ENCODE peak calls at places on chromosomes 12 and 14, in ten cellular contexts. J is IMR-90, G is Panc1, Z is AG09319, V is B cell, F is neural progenitor cell, X is Caco-2, Q is gastrocnemius medialis, D is GM10248, Y is mammary epithelial cell. I is an unnamed sample.

GRCh38 chr12:47824629-47825028 is 4.9 kb upstream of the HDAC7 start:
- DNase-seq in D (no peak), Q (no peak), V (no peak), X (no peak), Y (no peak), G (no peak), F (no peak), J (no peak), Z (no peak), I (no peak)

GRCh38 chr12:31773867-31774266 is 45.0 kb upstream of the AMN1 start:
- DNase-seq in G (no peak), V (peak), J (no peak), F (no peak), Q (no peak), D (peak), Y (no peak), X (peak), Z (no peak), I (no peak)

GRCh38 chr12:117033382-117034045 is 65.7 kb downstream of the TESC start:
- DNase-seq in F (no peak), D (no peak), Y (no peak), G (no peak), J (no peak), Q (no peak), X (no peak), V (no peak), Z (no peak), I (no peak)

GRCh38 chr12:78719721-78720120 is 144.9 kb upstream of the SYT1 start:
- DNase-seq in X (no peak), Q (no peak), Y (no peak), Z (no peak), F (no peak), D (no peak), V (no peak), J (no peak), G (no peak), I (no peak)

GRCh38 chr14:48735607-48736006 is 850.6 kb downstream of the RPS29 start:
- DNase-seq in V (no peak), X (no peak), D (no peak), J (no peak), F (no peak), Q (no peak), G (no peak), Z (no peak), Y (no peak), I (no peak)

GRCh38 chr12:116370886-116371580 is 93.5 kb upstream of the MED13L start:
- DNase-seq in X (no peak), Q (no peak), V (no peak), D (no peak), Z (no peak), G (no peak), Y (no peak), F (no peak), J (no peak), I (no peak)

GRCh38 chr12:65885716-65886115 is 61.4 kb downstream of the HMGA2 start:
- DNase-seq in X (no peak), D (no peak), Y (no peak), F (no peak), J (no peak), V (no peak), G (no peak), Q (no peak), Z (no peak), I (no peak)

GRCh38 chr12:42277426-42278115 is 39.5 kb upstream of the YAF2 start:
- DNase-seq in Q (no peak), J (no peak), V (no peak), F (no peak), Z (no peak), Y (no peak), X (no peak), D (no peak), G (no peak), I (no peak)

GRCh38 chr12:76470028-76470939 is 89.3 kb downstream of the OSBPL8 start:
- DNase-seq in Q (peak), Z (peak), V (no peak), Y (peak), F (no peak), X (no peak), J (peak), D (peak), G (no peak), I (peak)

GRCh38 chr12:91986084-91986483 is 159.6 kb downstream of the BTG1 start:
- DNase-seq in Q (no peak), Y (peak), G (no peak), J (peak), X (no peak), F (peak), D (no peak), V (no peak), Z (no peak), I (no peak)

GRCh38 chr14:67984274-67984673 is 164.7 kb downstream of the RAD51B start:
- DNase-seq in X (no peak), J (no peak), Z (no peak), V (no peak), G (no peak), Q (no peak), Y (no peak), F (no peak), D (no peak), I (no peak)

GRCh38 chr14:100031506-100032281 is 33.5 kb upstream of the EVL start:
- DNase-seq in F (no peak), D (no peak), J (peak), G (peak), Q (peak), Z (peak), V (no peak), X (no peak), Y (peak), I (peak)

GRCh38 chr12:131736807-131737484 is 26.1 kb downstream of the SFSWAP start:
- DNase-seq in D (no peak), Z (no peak), G (peak), Q (no peak), Y (peak), F (no peak), X (peak), J (peak), V (peak), I (peak)

GRCh38 chr12:63068857-63069442 is 82.1 kb downstream of the AVPR1A start:
- DNase-seq in X (no peak), F (peak), G (peak), J (peak), D (no peak), Y (peak), V (no peak), Z (peak), Q (no peak), I (peak)

GRCh38 chr12:47785036-47785886 is 12.2 kb downstream of the SLC48A1 start:
- DNase-seq in Q (no peak), D (no peak), F (no peak), V (no peak), Z (no peak), Y (no peak), G (no peak), X (no peak), J (no peak), I (no peak)

GRCh38 chr14:52355016-52355430 is 40.9 kb downstream of the PTGER2 start:
- DNase-seq in Y (peak), X (no peak), F (peak), D (no peak), G (peak), J (peak), Z (peak), Q (no peak), V (no peak), I (peak)

GRCh38 chr14:61454545-61454944 is 133.2 kb downstream of the PRKCH start:
- DNase-seq in G (no peak), Z (no peak), V (no peak), J (no peak), D (no peak), Y (no peak), F (no peak), Q (no peak), X (no peak), I (no peak)

GRCh38 chr12:29743801-29744200 is 39.9 kb downstream of the TMTC1 start:
- DNase-seq in J (peak), V (no peak), Y (peak), F (no peak), Z (peak), Q (peak), G (no peak), X (no peak), D (no peak), I (peak)

GRCh38 chr14:53836546-53836945 is 120.1 kb downstream of the BMP4 start:
- DNase-seq in V (no peak), Y (no peak), X (no peak), F (no peak), D (no peak), Z (no peak), J (no peak), Q (no peak), G (no peak), I (no peak)

GRCh38 chr12:3365416-3366385 is 125.3 kb upstream of the PRMT8 start:
- DNase-seq in X (no peak), Y (peak), F (peak), D (no peak), G (no peak), J (no peak), Q (no peak), V (no peak), Z (no peak), I (no peak)

GRCh38 chr12:84508943-84509342 is 403.7 kb downstream of the SLC6A15 start:
- DNase-seq in J (no peak), Z (no peak), Q (no peak), X (no peak), G (no peak), F (no peak), Y (peak), V (no peak), D (no peak), I (no peak)

GRCh38 chr12:110039085-110039807 is 9.1 kb downstream of the C12orf76 start:
- DNase-seq in Y (peak), J (peak), G (peak), X (peak), D (no peak), F (no peak), Q (no peak), Z (peak), V (no peak), I (peak)

GRCh38 chr14:74080820-74081460 is 3.3 kb downstream of the ALDH6A1 start:
- DNase-seq in Z (no peak), G (no peak), Y (no peak), J (no peak), D (no peak), X (no peak), Q (no peak), F (no peak), V (no peak), I (no peak)

GRCh38 chr14:21192875-21193535 is 37.1 kb upstream of the OR5AU1 start:
- DNase-seq in D (no peak), X (no peak), V (no peak), Z (no peak), F (no peak), Q (no peak), G (no peak), J (peak), Y (no peak), I (no peak)

GRCh38 chr12:81208193-81208946 is 130.5 kb downstream of the ACSS3 start:
- DNase-seq in Q (no peak), G (no peak), X (no peak), Z (no peak), J (no peak), D (no peak), V (no peak), F (peak), Y (no peak), I (no peak)

GRCh38 chr12:53791735-53792326 is 40.1 kb upstream of the CISTR start:
- DNase-seq in Z (no peak), J (no peak), Y (peak), D (peak), Q (no peak), V (no peak), X (peak), G (no peak), F (peak), I (no peak)
- TF ChIP-seq CTCF in Z (peak), J (peak), Y (peak), D (peak), Q (peak), V (peak), X (peak), G (peak), F (peak), I (peak)

GRCh38 chr14:69106451-69106850 is 46.5 kb downstream of the DCAF5 start:
- DNase-seq in X (no peak), Y (no peak), V (no peak), Z (no peak), G (no peak), F (no peak), J (no peak), D (no peak), Q (no peak), I (no peak)

GRCh38 chr14:69097974-69098373 is 54.9 kb downstream of the DCAF5 start:
- DNase-seq in D (no peak), J (no peak), V (no peak), X (no peak), Q (no peak), F (peak), Z (no peak), Y (no peak), G (no peak), I (no peak)

GRCh38 chr14:69105326-69105725 is 47.6 kb downstream of the DCAF5 start:
- DNase-seq in D (no peak), J (peak), Z (no peak), V (no peak), Y (peak), X (no peak), G (no peak), F (no peak), Q (no peak), I (no peak)

GRCh38 chr14:69096766-69097475 is 56.0 kb downstream of the DCAF5 start:
- DNase-seq in Q (no peak), Z (no peak), Y (no peak), J (peak), G (no peak), F (no peak), D (no peak), X (no peak), V (no peak), I (no peak)

DNA sequence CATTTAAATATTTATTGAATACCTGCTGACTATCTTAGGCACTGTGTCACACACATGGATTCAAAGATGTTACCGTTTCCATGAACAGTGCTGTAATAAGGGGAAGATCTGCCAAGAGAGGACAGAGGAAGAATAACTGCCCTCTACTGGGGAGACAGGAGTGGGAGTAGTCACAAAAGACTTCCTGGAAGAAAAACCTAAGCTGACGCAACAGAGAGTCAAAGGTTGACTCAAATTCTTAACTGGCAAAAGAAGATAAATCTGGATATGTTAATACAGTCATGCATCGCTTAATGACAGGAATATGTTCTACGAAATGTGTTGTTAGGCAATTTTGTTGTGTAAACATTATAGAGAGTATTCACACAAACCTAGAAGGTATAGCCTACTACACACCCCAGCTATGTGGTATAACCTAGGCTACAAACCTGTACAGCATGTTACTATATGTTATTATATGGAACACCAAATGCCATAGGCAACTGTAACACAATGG is 51.5 kb downstream of the DCAF5 start:
- DNase-seq in X (no peak), Y (peak), G (no peak), J (peak), D (peak), F (peak), Z (peak), Q (no peak), V (no peak), I (peak)
- TF ChIP-seq CTCF in X (peak), Y (peak), G (peak), J (peak), D (peak), F (peak), Z (peak), Q (peak), V (no peak), I (peak)

DNA sequence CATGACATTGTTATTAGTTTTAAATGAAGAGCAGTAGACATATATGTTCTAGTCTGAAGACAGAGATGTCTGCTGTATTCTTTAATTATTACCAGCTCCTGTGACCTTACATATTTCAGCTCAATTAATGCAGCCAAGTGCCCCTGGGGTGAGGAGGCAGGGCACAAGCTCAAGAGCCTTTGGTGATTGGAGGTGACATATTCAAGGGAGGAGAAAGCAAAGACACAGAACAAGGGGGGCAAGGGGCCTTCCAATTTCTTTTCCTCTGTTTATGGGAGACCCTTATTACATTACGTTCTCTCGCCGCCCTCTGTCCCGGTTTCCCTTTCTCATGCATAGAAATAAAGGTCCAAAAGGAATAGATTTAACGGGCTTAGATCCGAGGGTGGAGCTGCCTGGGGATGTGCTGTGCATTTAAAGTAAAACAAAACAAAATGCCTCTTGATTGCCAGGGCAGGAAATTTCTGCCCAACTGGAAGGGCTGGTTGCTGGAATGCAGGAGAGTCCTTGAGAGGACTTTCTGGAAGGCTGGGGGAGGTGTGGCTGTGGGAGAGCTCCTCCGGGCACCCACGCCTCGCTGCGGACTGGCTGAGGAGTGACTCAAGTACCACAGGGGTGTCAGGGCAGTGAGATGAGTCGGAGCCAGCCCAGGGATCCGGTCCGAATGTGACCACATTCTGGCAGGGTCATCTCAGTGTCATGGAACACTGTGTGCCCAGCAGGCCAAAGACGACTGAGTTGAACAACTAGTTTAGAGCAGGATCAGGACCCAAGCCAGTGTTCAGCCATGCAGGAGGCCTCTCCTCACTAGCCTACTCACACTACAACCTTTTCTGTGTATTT is 32.1 kb upstream of the GSG1 start:
- DNase-seq in X (peak), Q (peak), J (peak), V (no peak), Y (peak), F (no peak), Z (peak), G (no peak), D (no peak), I (peak)
- TF ChIP-seq CTCF in X (no peak), Q (no peak), J (peak), V (no peak), Y (peak), F (no peak), Z (peak), G (no peak), D (no peak), I (peak)

GRCh38 chr12:89707992-89708792 is 446 bp downstream of the ATP2B1 start:
- DNase-seq in G (no peak), Y (peak), X (peak), F (peak), Q (peak), D (peak), V (peak), Z (no peak), J (peak), I (no peak)
- TF ChIP-seq CTCF in G (no peak), Y (peak), X (no peak), F (peak), Q (peak), D (peak), V (no peak), Z (no peak), J (no peak), I (no peak)

DNA sequence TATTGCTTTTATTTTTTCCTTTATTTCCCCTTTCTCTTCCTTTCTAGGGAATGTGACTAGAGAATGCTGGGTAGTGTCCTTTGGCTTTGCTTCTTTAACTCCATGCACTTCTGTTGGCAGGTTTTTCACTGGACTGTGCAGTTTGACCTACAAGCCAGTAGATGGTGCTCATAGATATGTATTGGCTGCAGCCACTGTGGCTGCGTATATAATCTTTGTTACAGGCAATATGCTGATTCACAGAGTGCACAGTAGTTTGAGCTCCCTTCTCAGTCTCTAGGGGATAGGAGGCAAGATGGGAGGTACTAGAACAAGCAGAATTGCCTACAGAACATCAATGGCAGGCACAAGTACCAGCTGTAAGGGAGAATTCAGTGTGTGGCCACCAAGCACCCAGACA is 503.5 kb downstream of the LRFN5 start:
- DNase-seq in X (no peak), F (peak), Q (no peak), J (peak), Z (peak), V (no peak), D (peak), G (no peak), Y (peak), I (peak)
- TF ChIP-seq CTCF in X (no peak), F (peak), Q (no peak), J (peak), Z (peak), V (peak), D (peak), G (peak), Y (peak), I (peak)

DNA sequence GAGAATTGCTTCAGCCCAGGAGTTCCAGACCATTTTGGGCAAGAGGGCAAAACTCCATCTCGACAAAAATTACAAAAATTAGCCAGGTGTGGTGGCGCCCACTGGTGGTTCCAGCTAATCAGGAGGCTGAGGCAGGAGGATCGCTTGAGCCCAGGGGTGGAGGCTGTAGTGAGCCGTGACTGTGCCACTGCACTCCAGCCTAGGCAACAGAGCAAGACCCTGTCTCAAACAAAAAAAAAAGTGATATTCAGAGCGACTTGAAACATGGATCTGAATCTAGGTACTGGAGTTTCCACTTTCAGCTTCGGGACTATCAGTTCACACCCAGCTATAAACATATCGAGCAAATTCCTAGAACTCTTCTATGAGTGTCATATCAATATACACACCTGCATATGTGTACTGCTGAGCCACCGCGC is 16.3 kb upstream of the RNF34 start:
- DNase-seq in Y (no peak), V (no peak), X (no peak), Q (no peak), J (no peak), G (no peak), Z (no peak), D (no peak), F (no peak), I (no peak)
- TF ChIP-seq CTCF in Y (peak), V (no peak), X (peak), Q (no peak), J (no peak), G (no peak), Z (no peak), D (no peak), F (peak), I (no peak)

I was measured in AG04450.